ENCODE peak calls at places on chromosomes 12 and 14, in four cellular contexts. One of them, this sample, is unnamed.

GRCh38 chr14:99432491-99432890 is 48.2 kb downstream of the SETD3 start:
- DNase-seq in stimulated activated CD4-positive, alpha-beta T cell treated with anti-CD3 and anti-CD28 coated beads, Interleukin-2, amount 100 ng/mL, for 48 hours: no peak
- DNase-seq in endothelial cell: no peak
- DNase-seq in PC-3: no peak
- DNase-seq in this sample: no peak

GRCh38 chr12:70736775-70737174 is 99.5 kb upstream of the PTPRB start:
- DNase-seq in stimulated activated CD4-positive, alpha-beta T cell treated with anti-CD3 and anti-CD28 coated beads, Interleukin-2, amount 100 ng/mL, for 48 hours: no peak
- DNase-seq in endothelial cell: no peak
- DNase-seq in PC-3: no peak
- DNase-seq in this sample: no peak

GRCh38 chr12:63068857-63069442 is 82.1 kb downstream of the AVPR1A start:
- DNase-seq in PC-3: peak; percentile 87
- DNase-seq in stimulated activated CD4-positive, alpha-beta T cell treated with anti-CD3 and anti-CD28 coated beads, Interleukin-2, amount 100 ng/mL, for 48 hours: no peak
- DNase-seq in endothelial cell: peak; percentile 23
- DNase-seq in this sample: peak; percentile 46

GRCh38 chr14:75450381-75451276 is 22.8 kb downstream of the JDP2 start:
- DNase-seq in PC-3: peak; percentile 84
- DNase-seq in stimulated activated CD4-positive, alpha-beta T cell treated with anti-CD3 and anti-CD28 coated beads, Interleukin-2, amount 100 ng/mL, for 48 hours: no peak
- DNase-seq in endothelial cell: no peak
- DNase-seq in this sample: no peak

GRCh38 chr12:7460375-7461259 is 16.7 kb upstream of the CD163L1 start:
- DNase-seq in stimulated activated CD4-positive, alpha-beta T cell treated with anti-CD3 and anti-CD28 coated beads, Interleukin-2, amount 100 ng/mL, for 48 hours: peak; percentile 36
- DNase-seq in endothelial cell: peak; percentile 59
- DNase-seq in PC-3: peak; percentile 53
- DNase-seq in this sample: peak; percentile 93

GRCh38 chr12:64016521-64016920 is 172.0 kb downstream of the SRGAP1 start:
- DNase-seq in endothelial cell: no peak
- DNase-seq in stimulated activated CD4-positive, alpha-beta T cell treated with anti-CD3 and anti-CD28 coated beads, Interleukin-2, amount 100 ng/mL, for 48 hours: no peak
- DNase-seq in PC-3: no peak
- DNase-seq in this sample: no peak

GRCh38 chr12:77032406-77032805 is 33.0 kb downstream of the E2F7 start:
- DNase-seq in stimulated activated CD4-positive, alpha-beta T cell treated with anti-CD3 and anti-CD28 coated beads, Interleukin-2, amount 100 ng/mL, for 48 hours: no peak
- DNase-seq in endothelial cell: no peak
- DNase-seq in PC-3: peak; percentile 55
- DNase-seq in this sample: no peak

GRCh38 chr12:93060071-93060665 is 131.1 kb upstream of the EEA1 start:
- DNase-seq in endothelial cell: no peak
- DNase-seq in stimulated activated CD4-positive, alpha-beta T cell treated with anti-CD3 and anti-CD28 coated beads, Interleukin-2, amount 100 ng/mL, for 48 hours: no peak
- DNase-seq in PC-3: no peak
- DNase-seq in this sample: no peak

GRCh38 chr14:63928744-63929174 is 76.0 kb downstream of the SYNE2 start:
- DNase-seq in PC-3: no peak
- DNase-seq in endothelial cell: no peak
- DNase-seq in stimulated activated CD4-positive, alpha-beta T cell treated with anti-CD3 and anti-CD28 coated beads, Interleukin-2, amount 100 ng/mL, for 48 hours: no peak
- DNase-seq in this sample: no peak

GRCh38 chr12:78641837-78642423 is 222.6 kb upstream of the SYT1 start:
- DNase-seq in endothelial cell: no peak
- DNase-seq in stimulated activated CD4-positive, alpha-beta T cell treated with anti-CD3 and anti-CD28 coated beads, Interleukin-2, amount 100 ng/mL, for 48 hours: no peak
- DNase-seq in PC-3: peak; percentile 40
- DNase-seq in this sample: no peak

GRCh38 chr14:71235865-71236264 is 328.6 kb downstream of the PCNX1 start:
- DNase-seq in PC-3: no peak
- DNase-seq in stimulated activated CD4-positive, alpha-beta T cell treated with anti-CD3 and anti-CD28 coated beads, Interleukin-2, amount 100 ng/mL, for 48 hours: no peak
- DNase-seq in endothelial cell: no peak
- DNase-seq in this sample: no peak

This sample was measured in NT2/D1.